ENCODE peak calls at places on chromosomes 13 and 19, in six cellular contexts. One of them, this sample, is unnamed.

GRCh38 chr19:16571283-16571682 is 932 bp downstream of the SLC35E1 start:
- DNase-seq in H1: no peak
- DNase-seq in IMR-90: peak
- DNase-seq in mesenchymal stem cell: peak
- DNase-seq in H9: no peak
- DNase-seq in trophoblast cell: no peak
- DNase-seq in this sample: no peak

GRCh38 chr13:51848674-51849073 is 3.7 kb upstream of the TMEM272 start:
- DNase-seq in H1: no peak
- DNase-seq in IMR-90: peak
- DNase-seq in mesenchymal stem cell: peak
- DNase-seq in H9: no peak
- DNase-seq in trophoblast cell: no peak
- DNase-seq in this sample: no peak

GRCh38 chr19:10433131-10433536 is 12.8 kb downstream of the PDE4A start:
- DNase-seq in H1: no peak
- DNase-seq in IMR-90: no peak
- DNase-seq in mesenchymal stem cell: no peak
- DNase-seq in H9: no peak
- DNase-seq in trophoblast cell: no peak
- DNase-seq in this sample: no peak

GRCh38 chr13:40269086-40269485 is 397.4 kb downstream of the FOXO1 start:
- DNase-seq in H1: no peak
- DNase-seq in IMR-90: no peak
- DNase-seq in mesenchymal stem cell: peak
- DNase-seq in H9: no peak
- DNase-seq in trophoblast cell: peak
- DNase-seq in this sample: no peak

GRCh38 chr13:19864018-19864338 is 529 bp upstream of the ZMYM5 start:
- DNase-seq in H1: no peak
- DNase-seq in IMR-90: no peak
- DNase-seq in mesenchymal stem cell: peak
- DNase-seq in H9: no peak
- DNase-seq in trophoblast cell: peak
- DNase-seq in this sample: peak

GRCh38 chr13:102902789-102903347 is 57.0 kb downstream of the ERCC5 start:
- DNase-seq in H1: peak
- DNase-seq in IMR-90: no peak
- DNase-seq in mesenchymal stem cell: no peak
- DNase-seq in H9: peak
- DNase-seq in trophoblast cell: no peak
- DNase-seq in this sample: no peak

GRCh38 chr19:46845959-46846459 is 4.6 kb downstream of the AP2S1 start:
- DNase-seq in H1: no peak
- DNase-seq in IMR-90: no peak
- DNase-seq in mesenchymal stem cell: no peak
- DNase-seq in H9: no peak
- DNase-seq in trophoblast cell: no peak
- DNase-seq in this sample: no peak

GRCh38 chr19:18160792-18161690 is 8.1 kb downstream of the PIK3R2 start:
- DNase-seq in H1: no peak
- DNase-seq in IMR-90: peak
- DNase-seq in mesenchymal stem cell: no peak
- DNase-seq in H9: peak
- DNase-seq in trophoblast cell: peak
- DNase-seq in this sample: peak

GRCh38 chr13:29465741-29466293 is 129.7 kb downstream of the SLC7A1 start:
- DNase-seq in H1: no peak
- DNase-seq in IMR-90: peak
- DNase-seq in mesenchymal stem cell: peak
- DNase-seq in H9: no peak
- DNase-seq in trophoblast cell: no peak
- DNase-seq in this sample: no peak

GRCh38 chr13:22061371-22061805 is 390.5 kb downstream of the FGF9 start:
- DNase-seq in H1: no peak
- DNase-seq in IMR-90: no peak
- DNase-seq in mesenchymal stem cell: no peak
- DNase-seq in H9: peak
- DNase-seq in trophoblast cell: peak
- DNase-seq in this sample: no peak

GRCh38 chr13:33997574-33997973 is 179.6 kb downstream of the RFC3 start:
- DNase-seq in H1: no peak
- DNase-seq in IMR-90: no peak
- DNase-seq in mesenchymal stem cell: no peak
- DNase-seq in H9: no peak
- DNase-seq in trophoblast cell: no peak
- DNase-seq in this sample: no peak

GRCh38 chr19:2613507-2614295 is 88.8 kb downstream of the GNG7 start:
- DNase-seq in H1: no peak
- DNase-seq in IMR-90: peak
- DNase-seq in mesenchymal stem cell: peak
- DNase-seq in H9: peak
- DNase-seq in trophoblast cell: no peak
- DNase-seq in this sample: no peak

GRCh38 chr13:24161980-24162517 is 1.5 kb downstream of the SPATA13 start:
- DNase-seq in H1: no peak
- DNase-seq in IMR-90: no peak
- DNase-seq in mesenchymal stem cell: no peak
- DNase-seq in H9: no peak
- DNase-seq in trophoblast cell: no peak
- DNase-seq in this sample: no peak

GRCh38 chr19:17873661-17874422 is 2.1 kb downstream of the SLC5A5 start:
- DNase-seq in H1: no peak
- DNase-seq in IMR-90: no peak
- DNase-seq in mesenchymal stem cell: peak
- DNase-seq in H9: peak
- DNase-seq in trophoblast cell: peak
- DNase-seq in this sample: peak

GRCh38 chr19:17806945-17807344 is 12.0 kb downstream of the B3GNT3 start:
- DNase-seq in H1: no peak
- DNase-seq in IMR-90: no peak
- DNase-seq in mesenchymal stem cell: no peak
- DNase-seq in H9: no peak
- DNase-seq in trophoblast cell: no peak
- DNase-seq in this sample: no peak

GRCh38 chr19:16591803-16592556 is 19.8 kb upstream of the SLC35E1 start:
- DNase-seq in H1: no peak
- DNase-seq in IMR-90: peak
- DNase-seq in mesenchymal stem cell: no peak
- DNase-seq in H9: no peak
- DNase-seq in trophoblast cell: no peak
- DNase-seq in this sample: no peak

GRCh38 chr19:44782729-44783128 is 5.0 kb downstream of the CBLC start:
- DNase-seq in H1: no peak
- DNase-seq in IMR-90: no peak
- DNase-seq in mesenchymal stem cell: no peak
- DNase-seq in H9: no peak
- DNase-seq in trophoblast cell: no peak
- DNase-seq in this sample: no peak

GRCh38 chr13:27427663-27428062 is 3.2 kb downstream of the GTF3A start:
- DNase-seq in H1: no peak
- DNase-seq in IMR-90: no peak
- DNase-seq in mesenchymal stem cell: no peak
- DNase-seq in H9: no peak
- DNase-seq in trophoblast cell: no peak
- DNase-seq in this sample: no peak

GRCh38 chr19:18346091-18346490 is 5.7 kb downstream of the PGPEP1 start:
- DNase-seq in H1: no peak
- DNase-seq in IMR-90: no peak
- DNase-seq in mesenchymal stem cell: no peak
- DNase-seq in H9: peak
- DNase-seq in trophoblast cell: peak
- DNase-seq in this sample: no peak

GRCh38 chr19:51144482-51145045 is 2.5 kb downstream of the SIGLEC7 start:
- DNase-seq in H1: no peak
- DNase-seq in IMR-90: no peak
- DNase-seq in mesenchymal stem cell: no peak
- DNase-seq in H9: no peak
- DNase-seq in trophoblast cell: no peak
- DNase-seq in this sample: no peak

GRCh38 chr19:51016798-51017683 is 2.5 kb downstream of the KLK10 start:
- DNase-seq in H1: peak
- DNase-seq in IMR-90: peak
- DNase-seq in mesenchymal stem cell: peak
- DNase-seq in H9: peak
- DNase-seq in trophoblast cell: no peak
- DNase-seq in this sample: peak

GRCh38 chr13:109794095-109794494 is 7.7 kb upstream of the IRS2 start:
- DNase-seq in H1: no peak
- DNase-seq in IMR-90: no peak
- DNase-seq in mesenchymal stem cell: no peak
- DNase-seq in H9: no peak
- DNase-seq in trophoblast cell: peak
- DNase-seq in this sample: no peak

GRCh38 chr13:75329723-75330122 is 152.2 kb downstream of the TBC1D4 start:
- DNase-seq in H1: no peak
- DNase-seq in IMR-90: no peak
- DNase-seq in mesenchymal stem cell: no peak
- DNase-seq in H9: no peak
- DNase-seq in trophoblast cell: peak
- DNase-seq in this sample: no peak

GRCh38 chr13:101917833-101918755 is 465.6 kb downstream of the ITGBL1 start:
- DNase-seq in H1: no peak
- DNase-seq in IMR-90: no peak
- DNase-seq in mesenchymal stem cell: no peak
- DNase-seq in H9: peak
- DNase-seq in trophoblast cell: no peak
- DNase-seq in this sample: no peak

GRCh38 chr13:82747948-82748347 is 1134.3 kb downstream of the SLITRK1 start:
- DNase-seq in H1: no peak
- DNase-seq in IMR-90: peak
- DNase-seq in mesenchymal stem cell: no peak
- DNase-seq in H9: no peak
- DNase-seq in trophoblast cell: no peak
- DNase-seq in this sample: no peak

GRCh38 chr13:109400625-109401257 is 385.6 kb downstream of the IRS2 start:
- DNase-seq in H1: no peak
- DNase-seq in IMR-90: no peak
- DNase-seq in mesenchymal stem cell: no peak
- DNase-seq in H9: no peak
- DNase-seq in trophoblast cell: no peak
- DNase-seq in this sample: no peak

GRCh38 chr19:47487551-47488515 is 3.8 kb upstream of the KPTN start:
- DNase-seq in H1: no peak
- DNase-seq in IMR-90: no peak
- DNase-seq in mesenchymal stem cell: no peak
- DNase-seq in H9: no peak
- DNase-seq in trophoblast cell: no peak
- DNase-seq in this sample: no peak

GRCh38 chr19:452829-453228 is 8.0 kb downstream of the SHC2 start:
- DNase-seq in H1: no peak
- DNase-seq in IMR-90: no peak
- DNase-seq in mesenchymal stem cell: no peak
- DNase-seq in H9: no peak
- DNase-seq in trophoblast cell: no peak
- DNase-seq in this sample: no peak

GRCh38 chr13:75830842-75831241 is 194.7 kb downstream of the LMO7 start:
- DNase-seq in H1: no peak
- DNase-seq in IMR-90: peak
- DNase-seq in mesenchymal stem cell: peak
- DNase-seq in H9: no peak
- DNase-seq in trophoblast cell: no peak
- DNase-seq in this sample: no peak

DNA sequence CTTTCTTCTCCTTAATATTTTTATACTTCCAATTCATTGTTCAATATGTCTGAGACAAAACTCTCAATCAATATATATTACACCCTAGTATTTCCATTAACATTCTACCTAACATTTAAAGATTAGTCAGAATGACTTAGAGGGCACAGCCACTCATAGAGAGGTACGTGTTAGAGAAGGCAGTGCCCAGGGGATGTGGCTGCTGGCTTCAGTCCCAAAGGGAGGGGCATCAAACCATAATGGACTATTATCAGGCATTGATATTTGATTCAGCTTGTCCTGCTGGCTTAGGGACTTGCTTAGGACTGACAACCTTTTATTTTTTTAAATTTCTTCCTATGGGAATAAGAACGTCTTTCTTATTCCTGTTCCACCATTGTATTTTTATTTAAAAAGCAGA is 1392.0 kb upstream of the ATXN8OS start:
- DNase-seq in H1: no peak
- DNase-seq in IMR-90: no peak
- DNase-seq in mesenchymal stem cell: no peak
- DNase-seq in H9: no peak
- DNase-seq in trophoblast cell: no peak
- DNase-seq in this sample: no peak
- H2BK120ac ChIP-seq in H1: peak
- H2BK120ac ChIP-seq in IMR-90: no peak
- H2BK120ac ChIP-seq in mesenchymal stem cell: no peak
- H2BK120ac ChIP-seq in H9: no peak
- H2BK120ac ChIP-seq in trophoblast cell: peak
- H2BK120ac ChIP-seq in this sample: no peak

GRCh38 chr19:49180659-49181058 is 23.1 kb downstream of the TRPM4 start:
- DNase-seq in H1: no peak
- DNase-seq in IMR-90: no peak
- DNase-seq in mesenchymal stem cell: no peak
- DNase-seq in H9: no peak
- DNase-seq in trophoblast cell: no peak
- DNase-seq in this sample: no peak
- H3K14ac ChIP-seq in H1: no peak
- H3K14ac ChIP-seq in IMR-90: no peak
- H3K14ac ChIP-seq in mesenchymal stem cell: no peak
- H3K14ac ChIP-seq in H9: no peak
- H3K14ac ChIP-seq in trophoblast cell: no peak
- H3K14ac ChIP-seq in this sample: no peak

DNA sequence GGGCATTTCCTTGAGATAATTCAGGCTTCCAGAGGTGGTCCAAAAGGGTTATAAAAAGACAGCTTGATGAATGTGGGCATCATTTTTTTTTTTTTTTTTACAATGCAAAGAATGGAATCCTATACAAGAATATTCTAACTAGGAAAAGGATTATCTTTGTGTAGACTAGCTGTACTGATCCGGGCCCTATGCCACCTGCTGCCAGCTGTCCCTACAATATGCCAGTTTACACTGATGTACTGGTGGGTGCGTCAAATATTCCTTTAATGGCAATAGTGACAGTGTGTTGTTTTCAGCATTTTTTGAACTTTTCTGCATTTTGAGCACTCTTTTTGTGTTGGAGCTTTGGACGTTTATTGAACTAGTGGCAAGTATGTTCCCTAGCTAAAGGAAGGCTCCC is 31.6 kb upstream of the CBY2 start:
- DNase-seq in H1: no peak
- DNase-seq in IMR-90: no peak
- DNase-seq in mesenchymal stem cell: no peak
- DNase-seq in H9: no peak
- DNase-seq in trophoblast cell: no peak
- DNase-seq in this sample: no peak
- H2BK120ac ChIP-seq in H1: no peak
- H2BK120ac ChIP-seq in IMR-90: no peak
- H2BK120ac ChIP-seq in mesenchymal stem cell: no peak
- H2BK120ac ChIP-seq in H9: peak
- H2BK120ac ChIP-seq in trophoblast cell: no peak
- H2BK120ac ChIP-seq in this sample: no peak

DNA sequence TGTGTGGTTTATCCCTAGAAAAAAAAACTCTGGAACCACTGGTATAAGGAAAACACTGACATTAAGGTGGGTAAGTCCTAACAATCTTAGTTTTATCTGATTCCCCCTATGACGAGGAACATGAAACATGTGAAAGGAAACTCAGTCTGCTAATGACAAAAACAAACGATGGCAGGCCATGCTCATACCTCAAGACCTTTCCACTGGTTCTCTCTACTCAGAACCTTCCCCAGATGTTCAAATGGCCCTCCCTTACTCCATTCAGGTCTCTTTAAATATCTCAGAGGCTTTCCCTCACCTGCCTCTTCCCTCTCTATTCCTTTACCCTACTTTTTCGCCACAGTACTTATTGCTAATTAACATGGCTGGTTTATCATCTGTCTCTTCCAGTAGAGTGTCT is 1.6 kb downstream of the TUBGCP3 start:
- DNase-seq in H1: no peak
- DNase-seq in IMR-90: no peak
- DNase-seq in mesenchymal stem cell: no peak
- DNase-seq in H9: no peak
- DNase-seq in trophoblast cell: no peak
- DNase-seq in this sample: no peak
- H3K14ac ChIP-seq in H1: no peak
- H3K14ac ChIP-seq in IMR-90: peak
- H3K14ac ChIP-seq in mesenchymal stem cell: no peak
- H3K14ac ChIP-seq in H9: no peak
- H3K14ac ChIP-seq in trophoblast cell: no peak
- H3K14ac ChIP-seq in this sample: no peak